ENCODE peak calls at places on chromosome 20, in four cellular contexts. One of them, this sample, is unnamed.

GRCh38 chr20:46735436-46735835 is 26.0 kb downstream of the SLC2A10 start:
- DNase-seq in HCT116: no peak
- DNase-seq in A549: no peak
- DNase-seq in SK-N-SH: no peak
- DNase-seq in this sample: no peak

GRCh38 chr20:57663681-57664451 is 43.6 kb upstream of the ZBP1 start:
- DNase-seq in HCT116: no peak
- DNase-seq in A549: no peak
- DNase-seq in SK-N-SH: no peak
- DNase-seq in this sample: no peak

GRCh38 chr20:25197870-25198190 is 2.3 kb downstream of the ENTPD6 start:
- DNase-seq in HCT116: no peak
- DNase-seq in A549: no peak
- DNase-seq in SK-N-SH: no peak
- DNase-seq in this sample: no peak

GRCh38 chr20:19710336-19710721 is 47.7 kb upstream of the RIN2 start:
- DNase-seq in HCT116: no peak
- DNase-seq in A549: peak; percentile 36
- DNase-seq in SK-N-SH: no peak
- DNase-seq in this sample: no peak

GRCh38 chr20:15927893-15928650 is 645.2 kb downstream of the KIF16B start:
- DNase-seq in HCT116: no peak
- DNase-seq in A549: no peak
- DNase-seq in SK-N-SH: no peak
- DNase-seq in this sample: no peak

GRCh38 chr20:3000852-3001523 is 42.4 kb upstream of the GNRH2 start:
- DNase-seq in HCT116: peak; percentile 46
- DNase-seq in A549: peak; percentile 80
- DNase-seq in SK-N-SH: peak; percentile 53
- DNase-seq in this sample: peak; percentile 16

GRCh38 chr20:58889334-58890072 is 37.0 kb downstream of the GNAS start:
- DNase-seq in HCT116: no peak
- DNase-seq in A549: no peak
- DNase-seq in SK-N-SH: no peak
- DNase-seq in this sample: no peak

GRCh38 chr20:48817367-48818030 is 10.3 kb downstream of the PREX1 start:
- DNase-seq in HCT116: no peak
- DNase-seq in A549: no peak
- DNase-seq in SK-N-SH: no peak
- DNase-seq in this sample: no peak

GRCh38 chr20:13342469-13343242 is 121.6 kb downstream of the ISM1 start:
- DNase-seq in HCT116: no peak
- DNase-seq in A549: no peak
- DNase-seq in SK-N-SH: no peak
- DNase-seq in this sample: no peak

GRCh38 chr20:52577696-52578095 is 386.1 kb upstream of the ZFP64 start:
- DNase-seq in HCT116: no peak
- DNase-seq in A549: no peak
- DNase-seq in SK-N-SH: no peak
- DNase-seq in this sample: no peak

GRCh38 chr20:44020406-44021148 is 105.9 kb downstream of the TOX2 start:
- DNase-seq in HCT116: no peak
- DNase-seq in A549: no peak
- DNase-seq in SK-N-SH: no peak
- DNase-seq in this sample: no peak

DNA sequence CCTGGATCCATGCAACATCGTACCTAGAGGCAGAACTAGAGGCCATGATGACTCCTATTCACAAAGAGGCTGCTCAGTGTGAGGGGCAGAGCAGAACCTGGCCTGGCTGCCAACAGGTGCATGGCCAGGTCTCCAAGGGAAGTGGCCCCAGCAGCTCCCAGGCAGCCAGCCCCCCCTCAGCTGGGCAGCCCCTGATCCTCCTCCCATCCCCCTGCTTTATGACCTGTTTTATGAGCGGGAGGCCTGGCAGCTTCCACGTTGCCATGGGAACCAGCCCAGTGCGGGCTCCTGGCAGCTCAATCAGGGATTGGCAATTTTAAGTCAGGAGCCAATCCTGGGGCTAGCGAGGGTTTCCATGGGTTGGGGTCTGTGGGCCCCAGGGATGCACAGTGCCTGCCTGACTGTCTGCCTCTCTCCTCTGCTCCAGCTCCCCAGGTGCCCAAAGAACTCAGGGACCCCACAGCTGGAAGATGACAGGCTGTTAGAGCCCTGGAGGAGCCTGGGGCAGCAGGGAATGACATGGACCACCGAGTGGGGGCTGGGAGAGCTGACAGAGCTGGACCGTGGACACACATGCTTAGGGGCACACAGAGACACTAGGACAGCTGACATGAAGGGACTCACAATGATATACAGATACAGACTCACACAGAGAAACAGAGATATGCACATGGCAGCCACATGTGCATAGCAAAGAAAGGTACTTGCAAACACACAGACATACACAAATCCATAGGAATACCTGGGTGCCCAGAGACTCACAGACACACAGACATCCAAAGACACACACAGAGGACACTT is 56.5 kb upstream of the SIRPA start:
- DNase-seq in HCT116: no peak
- DNase-seq in A549: no peak
- DNase-seq in SK-N-SH: peak; percentile 76
- DNase-seq in this sample: no peak
- TF ChIP-seq REST in HCT116: no peak
- TF ChIP-seq REST in A549: no peak
- TF ChIP-seq REST in SK-N-SH: no peak
- TF ChIP-seq REST in this sample: no peak

DNA sequence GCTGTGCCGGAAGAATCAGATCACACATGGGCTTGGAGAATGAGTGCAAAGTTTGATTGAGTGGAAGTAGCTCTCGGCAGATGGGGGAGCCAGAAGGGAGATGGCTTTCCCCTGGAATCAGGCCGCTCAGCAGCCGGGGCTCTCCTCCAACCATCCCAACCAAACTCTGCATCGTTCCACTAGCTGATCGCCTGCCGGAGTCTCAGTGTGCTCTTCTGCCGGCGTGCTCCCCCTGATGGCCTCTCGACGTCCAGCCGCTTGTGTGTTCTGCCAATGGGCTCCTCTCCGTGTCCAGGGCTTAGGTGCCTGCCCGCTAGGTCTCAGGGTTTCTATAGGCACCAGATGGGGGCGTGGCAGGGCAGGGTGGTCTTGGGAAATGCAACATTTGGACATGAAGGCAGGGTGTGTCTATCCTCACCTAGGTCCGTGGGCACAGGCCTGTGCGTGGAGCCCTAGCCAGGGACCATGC is 4.9 kb upstream of the BIRC7 start:
- DNase-seq in HCT116: no peak
- DNase-seq in A549: peak; percentile 56
- DNase-seq in SK-N-SH: peak; percentile 74
- DNase-seq in this sample: peak; percentile 53
- TF ChIP-seq REST in HCT116: no peak
- TF ChIP-seq REST in A549: no peak
- TF ChIP-seq REST in SK-N-SH: no peak
- TF ChIP-seq REST in this sample: no peak

GRCh38 chr20:36235892-36236785 is at the start of gene AAR2:
- DNase-seq in HCT116: peak; percentile 60
- DNase-seq in A549: peak; percentile 85
- DNase-seq in SK-N-SH: peak; percentile 84
- DNase-seq in this sample: peak; percentile 80
- TF ChIP-seq REST in HCT116: no peak
- TF ChIP-seq REST in A549: peak; percentile 40
- TF ChIP-seq REST in SK-N-SH: peak; percentile 62
- TF ChIP-seq REST in this sample: no peak

GRCh38 chr20:7586481-7586880 is 353.8 kb downstream of the HAO1 start:
- DNase-seq in HCT116: no peak
- DNase-seq in A549: no peak
- DNase-seq in SK-N-SH: no peak
- DNase-seq in this sample: no peak

GRCh38 chr20:7579888-7580287 is 360.4 kb downstream of the HAO1 start:
- DNase-seq in HCT116: no peak
- DNase-seq in A549: no peak
- DNase-seq in SK-N-SH: no peak
- DNase-seq in this sample: no peak

GRCh38 chr20:7589164-7589563 is 351.1 kb downstream of the HAO1 start:
- DNase-seq in HCT116: no peak
- DNase-seq in A549: no peak
- DNase-seq in SK-N-SH: no peak
- DNase-seq in this sample: no peak

DNA sequence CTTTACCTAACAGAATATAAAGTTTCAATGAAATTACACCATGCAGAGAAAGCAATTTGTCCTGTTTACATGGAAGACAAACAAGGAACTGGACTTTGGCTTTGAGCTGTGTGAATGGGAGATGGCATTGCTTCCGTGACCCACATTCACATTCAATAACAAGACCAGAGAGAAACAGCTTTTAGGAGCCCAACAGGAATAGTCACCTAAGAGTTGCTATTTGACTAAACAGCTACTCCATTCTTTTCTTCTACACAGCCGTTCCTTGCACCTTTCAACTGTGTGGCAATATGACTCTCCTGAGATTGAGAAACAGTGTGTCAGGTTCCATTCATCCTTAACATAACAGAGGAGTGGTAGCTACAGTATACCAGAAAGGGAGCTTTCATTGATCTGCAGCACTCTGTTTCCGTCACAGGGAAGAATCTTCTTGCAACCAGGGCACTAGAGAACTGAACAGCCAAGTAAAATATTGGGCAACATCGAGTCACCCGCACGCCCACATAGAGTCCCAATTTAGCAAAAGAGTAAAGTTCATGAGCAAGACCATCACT is 355.1 kb downstream of the HAO1 start:
- DNase-seq in HCT116: no peak
- DNase-seq in A549: no peak
- DNase-seq in SK-N-SH: no peak
- DNase-seq in this sample: no peak
- TF ChIP-seq REST in HCT116: no peak
- TF ChIP-seq REST in A549: no peak
- TF ChIP-seq REST in SK-N-SH: no peak
- TF ChIP-seq REST in this sample: no peak

DNA sequence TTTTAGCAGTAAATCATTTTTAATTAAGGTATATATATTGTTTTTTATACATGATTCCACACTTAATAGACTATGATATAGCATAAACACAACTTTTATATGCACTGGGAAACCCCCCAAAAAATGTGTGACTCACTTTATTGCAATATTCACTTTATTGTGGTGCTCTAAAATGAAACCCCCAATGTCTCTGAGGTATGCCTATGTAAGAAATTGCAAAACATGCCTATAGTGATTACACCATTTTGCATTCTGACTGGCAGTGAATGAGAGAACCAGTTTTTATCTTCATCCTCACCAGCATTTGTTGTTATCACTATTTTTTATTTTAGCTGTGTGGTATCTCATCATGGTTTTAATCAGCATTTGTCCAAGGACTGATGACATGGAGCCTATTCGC is 8.5 kb upstream of the CST11 start:
- DNase-seq in HCT116: no peak
- DNase-seq in A549: no peak
- DNase-seq in SK-N-SH: no peak
- DNase-seq in this sample: no peak
- TF ChIP-seq REST in HCT116: no peak
- TF ChIP-seq REST in A549: no peak
- TF ChIP-seq REST in SK-N-SH: no peak
- TF ChIP-seq REST in this sample: no peak

GRCh38 chr20:45346851-45347250 is 1.4 kb downstream of the SDC4 start:
- DNase-seq in HCT116: no peak
- DNase-seq in A549: no peak
- DNase-seq in SK-N-SH: no peak
- DNase-seq in this sample: no peak

GRCh38 chr20:45346291-45346718 is 1.9 kb downstream of the SDC4 start:
- DNase-seq in HCT116: no peak
- DNase-seq in A549: no peak
- DNase-seq in SK-N-SH: no peak
- DNase-seq in this sample: no peak

GRCh38 chr20:45343867-45344721 is 4.1 kb downstream of the SDC4 start:
- DNase-seq in HCT116: peak; percentile 72
- DNase-seq in A549: peak; percentile 69
- DNase-seq in SK-N-SH: no peak
- DNase-seq in this sample: peak; percentile 35

GRCh38 chr20:45343445-45343866 is 4.8 kb downstream of the SDC4 start:
- DNase-seq in HCT116: no peak
- DNase-seq in A549: no peak
- DNase-seq in SK-N-SH: no peak
- DNase-seq in this sample: peak; percentile 54

GRCh38 chr20:45345104-45345936 is 2.9 kb downstream of the SDC4 start:
- DNase-seq in HCT116: no peak
- DNase-seq in A549: no peak
- DNase-seq in SK-N-SH: no peak
- DNase-seq in this sample: no peak
- TF ChIP-seq REST in HCT116: no peak
- TF ChIP-seq REST in A549: no peak
- TF ChIP-seq REST in SK-N-SH: no peak
- TF ChIP-seq REST in this sample: no peak

GRCh38 chr20:39985276-39985675 is 703.8 kb downstream of the MAFB start:
- DNase-seq in HCT116: no peak
- DNase-seq in A549: no peak
- DNase-seq in SK-N-SH: no peak
- DNase-seq in this sample: no peak

GRCh38 chr20:39983183-39983582 is 705.9 kb downstream of the MAFB start:
- DNase-seq in HCT116: no peak
- DNase-seq in A549: no peak
- DNase-seq in SK-N-SH: no peak
- DNase-seq in this sample: no peak

GRCh38 chr20:39983655-39984054 is 705.4 kb downstream of the MAFB start:
- DNase-seq in HCT116: no peak
- DNase-seq in A549: no peak
- DNase-seq in SK-N-SH: no peak
- DNase-seq in this sample: no peak

GRCh38 chr20:39988991-39989390 is 700.0 kb downstream of the MAFB start:
- DNase-seq in HCT116: no peak
- DNase-seq in A549: no peak
- DNase-seq in SK-N-SH: no peak
- DNase-seq in this sample: no peak

GRCh38 chr20:39986231-39986904 is 702.7 kb downstream of the MAFB start:
- DNase-seq in HCT116: no peak
- DNase-seq in A549: peak; percentile 3
- DNase-seq in SK-N-SH: peak; percentile 29
- DNase-seq in this sample: no peak
- TF ChIP-seq REST in HCT116: no peak
- TF ChIP-seq REST in A549: no peak
- TF ChIP-seq REST in SK-N-SH: no peak
- TF ChIP-seq REST in this sample: no peak

DNA sequence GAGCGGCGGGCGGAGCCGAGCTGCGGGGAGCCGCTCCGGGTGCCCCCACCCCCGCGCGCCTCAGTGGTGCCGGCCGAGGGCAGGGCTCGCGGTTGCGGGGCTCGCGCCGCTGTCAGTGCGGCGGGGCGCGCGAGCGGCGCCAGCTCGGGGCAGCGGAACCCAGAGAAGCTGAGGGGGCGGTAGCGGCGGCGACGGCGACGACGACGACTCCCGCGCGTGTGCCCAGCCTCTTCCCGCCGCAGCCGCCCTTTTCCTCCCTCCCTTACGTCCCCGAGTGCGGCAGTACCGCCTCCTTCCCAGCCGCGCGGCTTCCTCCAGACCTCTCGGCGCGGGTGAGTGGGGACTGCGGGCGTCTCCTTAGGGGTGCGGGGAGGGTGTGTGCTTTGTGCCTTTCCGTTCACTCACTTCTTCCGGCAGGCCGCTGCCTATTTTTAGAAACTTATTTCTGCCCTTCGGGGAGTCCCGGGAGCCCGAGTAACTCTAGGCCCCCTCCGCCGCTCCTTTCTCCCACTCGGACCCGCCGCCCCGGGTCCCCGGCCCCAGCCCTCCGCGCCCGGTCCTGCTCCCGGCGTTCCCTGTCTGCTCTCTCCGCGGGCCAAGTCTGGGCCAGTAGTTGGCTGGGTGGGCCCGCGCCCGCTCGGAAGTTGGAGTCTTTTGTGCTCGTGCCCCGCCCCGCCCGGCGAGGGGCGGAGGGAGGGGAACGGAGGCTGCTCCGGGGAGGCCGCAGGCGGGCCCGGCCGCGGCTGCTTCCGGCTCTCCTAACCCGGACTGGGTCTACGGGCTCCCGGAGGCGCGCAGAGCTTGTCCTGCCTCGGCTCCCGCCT is at the start of gene RALY:
- DNase-seq in HCT116: peak; percentile 24
- DNase-seq in A549: peak; percentile 79
- DNase-seq in SK-N-SH: peak; percentile 82
- DNase-seq in this sample: peak; percentile 80
- TF ChIP-seq REST in HCT116: no peak
- TF ChIP-seq REST in A549: no peak
- TF ChIP-seq REST in SK-N-SH: peak; percentile 48
- TF ChIP-seq REST in this sample: peak; percentile 15

This sample was measured in K562.